ENCODE peak calls at places on chromosomes 4 and X, in seven cellular contexts. E is type B pancreatic cell, S is AG09309, G is activated B cell treated with CpG ODN at 0.5 μM for 24 hours, D is transverse colon, K is MM.1S, M is neural crest cell. U is an unnamed sample.

GRCh38 chrX:9919632-9920172 is 47.5 kb upstream of the CLDN34 start:
- DNase-seq in M (no peak), D (no peak), E (no peak), K (no peak), G (no peak), S (no peak), U (no peak)

GRCh38 chr4:95289028-95289634 is 259.6 kb downstream of the UNC5C start:
- DNase-seq in E (no peak), S (no peak), M (no peak), G (no peak), K (no peak), D (no peak), U (no peak)

GRCh38 chr4:3707423-3708102 is 58.6 kb upstream of the ADRA2C start:
- DNase-seq in K (no peak), D (no peak), G (no peak), M (no peak), S (no peak), E (no peak), U (no peak)

GRCh38 chr4:25180524-25181131 is 20.4 kb upstream of the SEPSECS start:
- DNase-seq in M (no peak), E (no peak), D (peak), G (no peak), K (peak), S (no peak), U (peak)

GRCh38 chr4:14711259-14711658 is 291.0 kb upstream of the CPEB2 start:
- DNase-seq in S (no peak), M (no peak), D (no peak), E (no peak), K (no peak), G (no peak), U (no peak)

GRCh38 chrX:54359408-54359807 is 1.6 kb upstream of the WNK3 start:
- DNase-seq in K (no peak), G (no peak), D (no peak), M (no peak), S (no peak), E (no peak), U (no peak)

GRCh38 chr4:42248986-42249385 is 96.5 kb upstream of the BEND4 start:
- DNase-seq in K (no peak), G (no peak), D (no peak), M (no peak), S (no peak), E (no peak), U (no peak)

GRCh38 chrX:17072726-17073125 is 126.3 kb downstream of the REPS2 start:
- DNase-seq in K (no peak), S (no peak), E (no peak), D (no peak), G (no peak), M (no peak), U (no peak)

GRCh38 chr4:575281-576141 is 584 bp downstream of the TMEM271 start:
- DNase-seq in E (no peak), S (peak), M (peak), K (no peak), D (no peak), G (no peak), U (peak)

DNA sequence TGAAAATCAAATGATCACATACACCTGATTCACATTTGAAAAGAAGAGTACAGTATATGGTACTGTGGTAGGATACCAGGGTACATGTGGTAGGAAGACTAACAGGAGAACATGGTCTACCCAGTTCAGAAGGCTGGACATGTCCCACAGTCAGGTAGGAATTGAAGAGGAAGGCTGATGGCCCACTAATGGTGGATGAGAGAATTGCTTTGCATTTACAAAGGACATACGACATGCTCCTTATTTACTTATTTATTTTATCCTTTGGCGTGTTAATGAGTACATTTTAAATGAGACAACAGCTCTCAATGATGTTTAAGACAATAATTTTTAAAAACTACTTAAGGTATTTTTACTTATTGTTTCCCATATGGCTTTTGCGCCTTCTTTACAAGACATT is 106.7 kb upstream of the BMP2K start:
- DNase-seq in G (no peak), S (no peak), D (no peak), K (no peak), E (no peak), M (no peak), U (no peak)
- TF ChIP-seq CTCF in G (no peak), S (peak), D (no peak), K (peak), E (peak), M (peak), U (peak)

DNA sequence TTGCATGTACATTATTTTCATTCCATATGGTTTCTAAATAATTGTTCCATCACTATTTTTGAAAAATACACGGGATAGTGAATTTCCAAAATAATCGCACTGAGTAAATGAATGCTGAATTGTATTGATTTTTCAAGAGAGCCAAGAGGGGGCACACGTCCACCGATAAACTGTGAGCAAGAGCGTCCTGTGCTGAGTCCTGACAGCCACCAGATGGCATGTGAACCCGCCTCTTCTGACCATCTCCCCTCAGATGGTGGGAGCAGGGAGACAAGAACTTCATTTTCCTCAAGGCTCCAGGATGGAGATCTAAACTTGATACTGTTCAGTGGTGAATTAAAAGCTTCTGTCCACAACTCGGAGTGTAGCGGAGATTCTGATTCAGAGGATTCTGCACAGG is 30.6 kb upstream of the IL9R start:
- DNase-seq in M (peak), S (peak), D (peak), G (no peak), E (no peak), K (no peak), U (peak)
- TF ChIP-seq CTCF in M (peak), S (peak), D (peak), G (no peak), E (peak), K (peak), U (peak)

GRCh38 chrX:101803451-101803850 is 128.4 kb downstream of the ZMAT1 start:
- DNase-seq in S (no peak), G (no peak), K (peak), D (no peak), E (no peak), M (peak), U (no peak)
- TF ChIP-seq CTCF in S (peak), G (no peak), K (peak), D (peak), E (peak), M (peak), U (no peak)

DNA sequence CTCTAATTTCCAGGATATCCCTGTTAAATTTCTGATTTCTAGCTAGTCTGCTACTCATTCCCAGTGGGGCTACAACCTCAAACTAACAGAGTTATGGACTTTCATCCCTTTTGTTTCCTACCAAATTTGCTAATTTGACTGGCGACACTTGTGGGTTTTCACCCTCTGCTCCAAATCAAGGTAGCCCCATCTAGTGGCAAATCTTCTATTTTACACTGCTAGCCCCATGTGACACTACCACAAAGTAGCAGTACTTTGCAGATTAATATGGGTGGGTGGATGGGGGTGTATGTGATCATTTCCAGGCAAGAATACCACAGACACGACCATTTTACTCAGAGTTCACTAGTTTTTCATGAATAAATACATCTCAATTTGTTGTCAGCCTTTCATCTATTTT is 150.3 kb downstream of the MSL3 start:
- DNase-seq in E (no peak), D (no peak), G (no peak), K (no peak), M (no peak), S (no peak), U (peak)
- TF ChIP-seq CTCF in E (peak), D (peak), G (no peak), K (peak), M (peak), S (peak), U (no peak)

DNA sequence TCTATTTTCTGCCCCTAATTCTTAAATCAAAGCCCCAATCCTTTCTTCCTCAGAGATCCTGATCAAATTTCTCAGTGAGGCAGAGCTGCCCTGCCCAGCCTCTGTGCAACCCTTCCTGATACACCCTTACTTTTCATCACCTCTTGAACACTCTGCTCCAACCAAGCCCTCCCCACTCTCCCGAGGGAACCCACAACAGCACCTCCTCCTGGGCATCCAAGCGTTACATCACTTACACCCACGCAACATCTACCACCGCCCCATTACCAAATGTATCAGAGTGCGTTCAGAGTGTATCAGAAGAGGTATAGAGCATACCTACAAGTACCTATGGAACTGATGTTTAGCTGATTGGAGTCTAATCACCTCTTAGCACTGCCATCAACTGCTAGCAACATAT is 186.5 kb downstream of the RAP1GDS1 start:
- DNase-seq in K (no peak), G (no peak), E (no peak), S (no peak), M (no peak), D (peak), U (no peak)
- TF ChIP-seq CTCF in K (no peak), G (no peak), E (no peak), S (no peak), M (no peak), D (no peak), U (no peak)